ENCODE peak calls at places on chromosomes 2 and 18, in four cellular contexts. One of them, this sample, is unnamed.

GRCh38 chr2:168278424-168278888 is 31.1 kb upstream of the STK39 start:
- DNase-seq in right cardiac atrium: no peak
- DNase-seq in A549: no peak
- DNase-seq in epithelial cell of esophagus: peak; percentile 31
- DNase-seq in this sample: no peak

GRCh38 chr2:171042253-171042969 is 113.4 kb downstream of the GORASP2 start:
- DNase-seq in right cardiac atrium: no peak
- DNase-seq in A549: no peak
- DNase-seq in epithelial cell of esophagus: no peak
- DNase-seq in this sample: peak; percentile 30

GRCh38 chr18:39448942-39449341 is 1883.3 kb upstream of the CELF4 start:
- DNase-seq in right cardiac atrium: no peak
- DNase-seq in A549: no peak
- DNase-seq in epithelial cell of esophagus: peak; percentile 58
- DNase-seq in this sample: no peak

GRCh38 chr18:55513199-55513598 is 74.8 kb downstream of the TCF4 start:
- DNase-seq in right cardiac atrium: no peak
- DNase-seq in A549: no peak
- DNase-seq in epithelial cell of esophagus: peak; percentile 56
- DNase-seq in this sample: no peak

GRCh38 chr2:72138921-72139381 is 8.7 kb downstream of the CYP26B1 start:
- DNase-seq in right cardiac atrium: no peak
- DNase-seq in A549: no peak
- DNase-seq in epithelial cell of esophagus: no peak
- DNase-seq in this sample: no peak

GRCh38 chr2:58398406-58398805 is 157.3 kb upstream of the FANCL start:
- DNase-seq in right cardiac atrium: no peak
- DNase-seq in A549: no peak
- DNase-seq in epithelial cell of esophagus: no peak
- DNase-seq in this sample: no peak

GRCh38 chr2:142097711-142098110 is 33.1 kb downstream of the LRP1B start:
- DNase-seq in right cardiac atrium: no peak
- DNase-seq in A549: no peak
- DNase-seq in epithelial cell of esophagus: no peak
- DNase-seq in this sample: no peak

GRCh38 chr18:22193466-22193865 is 24.1 kb downstream of the GATA6 start:
- DNase-seq in right cardiac atrium: no peak
- DNase-seq in A549: no peak
- DNase-seq in epithelial cell of esophagus: no peak
- DNase-seq in this sample: no peak

GRCh38 chr18:28175930-28176673 is 828 bp downstream of the CDH2 start:
- DNase-seq in right cardiac atrium: peak; percentile 47
- DNase-seq in A549: peak; percentile 45
- DNase-seq in epithelial cell of esophagus: peak; percentile 30
- DNase-seq in this sample: no peak

GRCh38 chr2:86302320-86302719 is 35.1 kb downstream of the REEP1 start:
- DNase-seq in right cardiac atrium: no peak
- DNase-seq in A549: no peak
- DNase-seq in epithelial cell of esophagus: no peak
- DNase-seq in this sample: no peak

GRCh38 chr2:226159875-226160479 is 639.6 kb downstream of the IRS1 start:
- DNase-seq in right cardiac atrium: no peak
- DNase-seq in A549: peak; percentile 32
- DNase-seq in epithelial cell of esophagus: no peak
- DNase-seq in this sample: no peak

GRCh38 chr2:173547493-173547892 is 192.8 kb downstream of the CDCA7 start:
- DNase-seq in right cardiac atrium: no peak
- DNase-seq in A549: no peak
- DNase-seq in epithelial cell of esophagus: no peak
- DNase-seq in this sample: no peak

GRCh38 chr2:33904801-33905200 is 305.7 kb upstream of the FAM98A start:
- DNase-seq in right cardiac atrium: no peak
- DNase-seq in A549: no peak
- DNase-seq in epithelial cell of esophagus: no peak
- DNase-seq in this sample: no peak

GRCh38 chr2:221103930-221104329 is 468.2 kb downstream of the EPHA4 start:
- DNase-seq in right cardiac atrium: peak; percentile 62
- DNase-seq in A549: no peak
- DNase-seq in epithelial cell of esophagus: no peak
- DNase-seq in this sample: no peak

GRCh38 chr2:51953931-51954330 is 922.0 kb upstream of the NRXN1 start:
- DNase-seq in right cardiac atrium: no peak
- DNase-seq in A549: no peak
- DNase-seq in epithelial cell of esophagus: no peak
- DNase-seq in this sample: no peak

GRCh38 chr2:39377226-39377939 is 59.7 kb downstream of the MAP4K3 start:
- DNase-seq in right cardiac atrium: no peak
- DNase-seq in A549: no peak
- DNase-seq in epithelial cell of esophagus: no peak
- DNase-seq in this sample: no peak

GRCh38 chr18:34108206-34108605 is 116.5 kb downstream of the NOL4 start:
- DNase-seq in right cardiac atrium: no peak
- DNase-seq in A549: no peak
- DNase-seq in epithelial cell of esophagus: no peak
- DNase-seq in this sample: no peak

GRCh38 chr2:48442610-48443360 is 87.2 kb upstream of the STON1 start:
- DNase-seq in right cardiac atrium: no peak
- DNase-seq in A549: no peak
- DNase-seq in epithelial cell of esophagus: no peak
- DNase-seq in this sample: no peak
- H3K4me3 ChIP-seq in right cardiac atrium: no peak overlapping the region
- H3K4me3 ChIP-seq in A549: no peak overlapping the region
- H3K4me3 ChIP-seq in epithelial cell of esophagus: no peak overlapping the region
- H3K4me3 ChIP-seq in this sample: no peak overlapping the region

GRCh38 chr2:30266705-30267104 is 35.4 kb downstream of the LBH start:
- DNase-seq in right cardiac atrium: no peak
- DNase-seq in A549: no peak
- DNase-seq in epithelial cell of esophagus: no peak
- DNase-seq in this sample: no peak

GRCh38 chr2:30267576-30267975 is 36.2 kb downstream of the LBH start:
- DNase-seq in right cardiac atrium: no peak
- DNase-seq in A549: no peak
- DNase-seq in epithelial cell of esophagus: no peak
- DNase-seq in this sample: no peak

GRCh38 chr2:30267161-30267568 is 35.8 kb downstream of the LBH start:
- DNase-seq in right cardiac atrium: no peak
- DNase-seq in A549: no peak
- DNase-seq in epithelial cell of esophagus: no peak
- DNase-seq in this sample: no peak

GRCh38 chr2:30265441-30266015 is 34.2 kb downstream of the LBH start:
- DNase-seq in right cardiac atrium: no peak
- DNase-seq in A549: no peak
- DNase-seq in epithelial cell of esophagus: peak; percentile 15
- DNase-seq in this sample: no peak

GRCh38 chr2:30266051-30266621 is 34.8 kb downstream of the LBH start:
- DNase-seq in right cardiac atrium: peak; percentile 63
- DNase-seq in A549: no peak
- DNase-seq in epithelial cell of esophagus: no peak
- DNase-seq in this sample: peak; percentile 49
- H3K4me3 ChIP-seq in right cardiac atrium: no peak overlapping the region
- H3K4me3 ChIP-seq in A549: no peak overlapping the region
- H3K4me3 ChIP-seq in epithelial cell of esophagus: no peak overlapping the region
- H3K4me3 ChIP-seq in this sample: peak overlapping the region; percentile 47

DNA sequence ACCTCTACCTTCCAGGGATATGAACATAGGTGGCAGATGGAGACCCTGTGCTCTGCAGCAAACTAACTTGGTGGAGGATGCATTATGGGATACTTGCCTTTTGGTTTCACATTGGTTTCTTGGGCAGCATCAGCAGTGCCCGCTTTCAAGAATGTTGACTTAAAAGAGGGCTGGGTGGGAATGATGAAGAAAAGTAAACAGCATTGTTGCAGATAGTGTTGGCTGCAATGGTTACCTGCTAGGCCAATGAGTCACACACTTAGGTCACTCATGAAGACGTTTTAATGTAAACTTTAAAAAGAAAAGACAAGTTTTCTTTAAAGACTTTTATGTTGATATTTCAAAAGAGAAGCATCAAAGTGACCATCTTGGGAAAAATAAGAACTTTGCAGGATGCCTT is 26.1 kb upstream of the FAM237A start:
- DNase-seq in right cardiac atrium: no peak
- DNase-seq in A549: peak; percentile 77
- DNase-seq in epithelial cell of esophagus: peak; percentile 72
- DNase-seq in this sample: no peak
- H3K4me3 ChIP-seq in right cardiac atrium: no peak overlapping the region
- H3K4me3 ChIP-seq in A549: no peak overlapping the region
- H3K4me3 ChIP-seq in epithelial cell of esophagus: no peak overlapping the region
- H3K4me3 ChIP-seq in this sample: no peak overlapping the region

DNA sequence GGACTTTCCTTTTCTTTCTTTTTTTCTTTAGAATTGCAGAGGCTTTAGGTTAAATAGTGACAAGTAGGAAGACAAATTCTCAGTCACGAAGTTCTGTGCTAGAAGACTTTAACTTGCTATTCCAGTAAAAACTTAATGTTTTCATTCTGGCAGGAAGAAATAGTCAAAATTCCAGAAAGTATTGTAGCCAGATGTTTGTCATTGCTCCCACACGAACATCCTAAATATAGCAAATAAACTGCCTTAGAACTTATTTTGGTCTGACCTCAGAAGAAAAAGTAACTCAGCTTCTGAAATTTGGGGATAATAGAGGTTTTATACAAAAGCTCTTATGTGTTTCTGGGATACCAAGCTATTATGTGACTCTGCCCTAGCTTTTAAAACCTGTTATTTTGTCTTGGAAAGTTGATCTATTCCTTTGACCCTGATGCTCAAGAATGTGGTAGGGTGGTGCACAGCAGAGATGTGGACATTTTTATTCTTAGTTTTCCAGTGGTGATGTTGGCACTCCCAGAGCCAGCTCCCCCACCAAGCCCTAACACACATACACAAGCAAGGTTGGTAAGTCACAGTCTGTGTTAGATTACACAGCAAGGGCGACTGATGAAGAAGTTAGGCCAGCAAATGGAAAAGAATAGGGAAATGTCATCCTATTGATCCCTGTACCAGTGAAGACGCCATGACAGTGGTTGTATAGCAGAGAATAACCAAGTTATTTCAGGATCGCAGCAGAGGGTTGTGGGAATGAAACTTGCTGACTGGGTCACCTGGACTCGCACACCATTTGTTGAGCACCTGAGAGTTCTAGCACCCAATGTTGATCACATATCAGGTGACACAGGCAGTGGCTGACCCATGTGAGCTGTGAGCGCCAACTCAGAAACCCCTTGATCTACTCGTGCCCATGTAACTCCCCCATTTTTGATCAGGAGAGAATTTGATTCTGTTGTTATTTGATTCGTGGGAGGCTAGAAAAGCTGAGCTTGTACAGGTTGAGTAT is 23.7 kb downstream of the FARP2 start:
- DNase-seq in right cardiac atrium: no peak
- DNase-seq in A549: no peak
- DNase-seq in epithelial cell of esophagus: no peak
- DNase-seq in this sample: no peak
- H3K4me3 ChIP-seq in right cardiac atrium: no peak overlapping the region
- H3K4me3 ChIP-seq in A549: no peak overlapping the region
- H3K4me3 ChIP-seq in epithelial cell of esophagus: no peak overlapping the region
- H3K4me3 ChIP-seq in this sample: no peak overlapping the region

GRCh38 chr2:115460008-115460407 is 1017.6 kb downstream of the DPP10 start:
- DNase-seq in right cardiac atrium: no peak
- DNase-seq in A549: no peak
- DNase-seq in epithelial cell of esophagus: no peak
- DNase-seq in this sample: no peak
- H3K4me3 ChIP-seq in right cardiac atrium: no peak overlapping the region
- H3K4me3 ChIP-seq in A549: no peak overlapping the region
- H3K4me3 ChIP-seq in epithelial cell of esophagus: no peak overlapping the region
- H3K4me3 ChIP-seq in this sample: no peak overlapping the region

DNA sequence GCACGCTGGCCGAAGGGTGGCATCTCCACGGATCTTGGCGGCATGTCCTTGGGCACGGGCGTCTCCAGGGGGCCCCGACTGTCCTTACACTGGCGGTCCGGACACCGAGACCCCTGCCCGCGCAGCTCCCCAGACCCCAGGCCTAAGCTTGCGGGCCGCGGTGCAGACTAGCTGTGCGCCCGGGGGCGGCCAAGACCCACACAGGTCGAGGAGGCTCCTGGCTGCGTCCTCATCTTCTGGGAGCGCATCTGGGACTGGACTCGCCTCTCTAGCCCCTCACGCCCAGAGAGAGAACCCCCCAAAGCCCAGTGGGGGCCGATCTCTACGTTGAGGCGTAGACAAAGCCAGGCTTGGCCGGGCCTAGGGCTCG is 468 bp upstream of the TWIST2 start:
- DNase-seq in right cardiac atrium: no peak
- DNase-seq in A549: no peak
- DNase-seq in epithelial cell of esophagus: no peak
- DNase-seq in this sample: no peak
- H3K4me3 ChIP-seq in right cardiac atrium: peak overlapping the region; percentile 61
- H3K4me3 ChIP-seq in A549: peak overlapping the region; percentile 94
- H3K4me3 ChIP-seq in epithelial cell of esophagus: peak overlapping the region; percentile 54
- H3K4me3 ChIP-seq in this sample: no peak overlapping the region

GRCh38 chr2:231461516-231461971 is 2.7 kb downstream of the NCL start:
- DNase-seq in right cardiac atrium: no peak
- DNase-seq in A549: no peak
- DNase-seq in epithelial cell of esophagus: no peak
- DNase-seq in this sample: no peak
- H3K4me3 ChIP-seq in right cardiac atrium: no peak overlapping the region
- H3K4me3 ChIP-seq in A549: no peak overlapping the region
- H3K4me3 ChIP-seq in epithelial cell of esophagus: no peak overlapping the region
- H3K4me3 ChIP-seq in this sample: no peak overlapping the region

This sample was measured in CD8-positive, alpha-beta memory T cell.